ENCODE peak calls at places on chromosomes 1 and 21, in six cellular contexts. I is naive thymus-derived CD4-positive, alpha-beta T cell; F is transverse colon; R is SJSA1; S is HAP-1; V is right cardiac atrium. B is an unnamed sample.

GRCh38 chr21:20789696-20790095 is 208.5 kb upstream of the NCAM2 start:
- DNase-seq in S (no peak), I (no peak), R (no peak), V (no peak), F (no peak), B (no peak)

GRCh38 chr1:118461154-118461553 is 276.1 kb upstream of the SPAG17 start:
- DNase-seq in V (no peak), R (no peak), S (no peak), F (no peak), I (no peak), B (no peak)

GRCh38 chr1:149887456-149888159 is 11.8 kb upstream of the BOLA1 start:
- DNase-seq in S (peak; percentile 99), R (peak; percentile 91), I (peak; percentile 82), V (peak; percentile 76), F (peak; percentile 81), B (peak; percentile 94)

GRCh38 chr1:1616045-1616821 is 933 bp downstream of the MIB2 start:
- DNase-seq in V (peak; percentile 60), R (no peak), F (peak; percentile 69), S (no peak), I (peak; percentile 48), B (no peak)

GRCh38 chr1:114262314-114262960 is 108.8 kb upstream of the SYT6 start:
- DNase-seq in I (no peak), V (no peak), F (no peak), R (no peak), S (no peak), B (no peak)

GRCh38 chr1:233721003-233721595 is 107.2 kb downstream of the KCNK1 start:
- DNase-seq in F (no peak), S (no peak), R (no peak), V (no peak), I (no peak), B (no peak)

GRCh38 chr1:204150702-204151561 is 912 bp downstream of the ETNK2 start:
- DNase-seq in S (no peak), I (no peak), V (peak; percentile 42), R (no peak), F (no peak), B (no peak)

GRCh38 chr21:46244602-46245001 is 16.0 kb upstream of the LSS start:
- DNase-seq in I (no peak), R (no peak), F (no peak), V (no peak), S (no peak), B (no peak)

GRCh38 chr1:86957206-86957605 is 42.8 kb downstream of the HS2ST1 start:
- DNase-seq in V (no peak), I (no peak), R (no peak), S (no peak), F (no peak), B (no peak)

GRCh38 chr1:234009668-234010067 is 105.2 kb downstream of the SLC35F3 start:
- DNase-seq in I (no peak), V (no peak), F (no peak), S (no peak), R (no peak), B (no peak)

GRCh38 chr1:54456921-54457529 is 50.8 kb upstream of the SSBP3 start:
- DNase-seq in R (no peak), S (no peak), F (no peak), V (no peak), I (no peak), B (no peak)

GRCh38 chr1:16205891-16206546 is 6.4 kb downstream of the ARHGEF19 start:
- DNase-seq in I (no peak), V (no peak), S (no peak), R (no peak), F (no peak), B (no peak)

GRCh38 chr1:217272385-217272784 is 358.5 kb downstream of the GPATCH2 start:
- DNase-seq in S (no peak), R (no peak), I (no peak), F (no peak), V (no peak), B (no peak)

GRCh38 chr1:243233908-243234307 is 21.2 kb downstream of the CEP170 start:
- DNase-seq in F (no peak), I (no peak), V (no peak), S (no peak), R (no peak), B (no peak)

GRCh38 chr21:40271169-40271568 is 403.9 kb downstream of the PCP4 start:
- DNase-seq in F (no peak), I (no peak), V (no peak), S (no peak), R (no peak), B (no peak)

GRCh38 chr1:45314266-45314665 is 12.4 kb upstream of the HPDL start:
- DNase-seq in V (no peak), I (no peak), R (no peak), F (no peak), S (no peak), B (no peak)

GRCh38 chr1:162186406-162186805 is 116.9 kb downstream of the NOS1AP start:
- DNase-seq in V (no peak), R (no peak), F (no peak), I (no peak), S (no peak), B (no peak)

GRCh38 chr1:182185822-182186756 is 124.6 kb upstream of the ZNF648 start:
- DNase-seq in S (no peak), R (peak; percentile 53), V (no peak), F (no peak), I (no peak), B (no peak)

GRCh38 chr1:43879414-43879813 is 54.2 kb upstream of the ARTN start:
- DNase-seq in V (no peak), I (no peak), S (no peak), R (no peak), F (no peak), B (no peak)

GRCh38 chr1:211783897-211784296 is 46.7 kb downstream of the LPGAT1 start:
- DNase-seq in I (no peak), V (no peak), F (peak; percentile 26), R (no peak), S (no peak), B (peak; percentile 43)

GRCh38 chr1:179228783-179229213 is 679 bp downstream of the ABL2 start:
- DNase-seq in R (peak; percentile 58), I (peak; percentile 29), F (peak; percentile 63), V (peak; percentile 49), S (peak; percentile 23), B (peak; percentile 63)

GRCh38 chr1:50620680-50621329 is 197.6 kb upstream of the DMRTA2 start:
- DNase-seq in I (no peak), V (peak; percentile 18), F (peak; percentile 60), R (peak; percentile 45), S (no peak), B (peak; percentile 25)

GRCh38 chr1:10217748-10218441 is 7.5 kb downstream of the KIF1B start:
- DNase-seq in F (no peak), R (no peak), V (no peak), I (no peak), S (peak; percentile 85), B (no peak)

GRCh38 chr1:94705755-94706154 is 114.4 kb upstream of the SLC44A3 start:
- DNase-seq in R (no peak), V (no peak), F (no peak), I (no peak), S (no peak), B (no peak)

GRCh38 chr1:89130716-89131115 is 4.8 kb upstream of the GBP2 start:
- DNase-seq in I (no peak), R (no peak), S (no peak), V (no peak), F (no peak), B (no peak)

GRCh38 chr1:229027622-229028182 is 243.2 kb upstream of the RAB4A start:
- DNase-seq in R (no peak), S (peak; percentile 75), F (peak; percentile 34), I (peak; percentile 16), V (peak; percentile 49), B (no peak)

GRCh38 chr1:58409826-58410225 is 136.7 kb downstream of the OMA1 start:
- DNase-seq in S (peak; percentile 8), R (no peak), V (no peak), I (no peak), F (no peak), B (no peak)

GRCh38 chr1:192608671-192609070 is 27.3 kb upstream of the RGS13 start:
- DNase-seq in F (no peak), S (no peak), V (no peak), I (no peak), R (no peak), B (no peak)
- H3K4me1 ChIP-seq in F (peaks cover 8% of the 10 kb centered on the region), S (no peaks in the 10 kb centered on the region), V (no peaks in the 10 kb centered on the region), I (peaks cover 10% of the 10 kb centered on the region), R (no peaks in the 10 kb centered on the region), B (no peaks in the 10 kb centered on the region)

GRCh38 chr1:154870734-154871133 is 653 bp upstream of the KCNN3 start:
- DNase-seq in F (no peak), V (no peak), I (no peak), S (no peak), R (no peak), B (no peak)

GRCh38 chr1:154867841-154868610 is 2.1 kb downstream of the KCNN3 start:
- DNase-seq in S (no peak), I (no peak), F (no peak), R (no peak), V (no peak), B (no peak)

GRCh38 chr1:154871374-154871773 is 1.3 kb upstream of the KCNN3 start:
- DNase-seq in F (no peak), S (no peak), R (no peak), V (no peak), I (no peak), B (no peak)

GRCh38 chr1:154870117-154870571 is at the start of gene KCNN3:
- DNase-seq in R (peak; percentile 88), I (peak; percentile 66), V (peak; percentile 93), S (peak; percentile 95), F (peak; percentile 92), B (peak; percentile 92)

DNA sequence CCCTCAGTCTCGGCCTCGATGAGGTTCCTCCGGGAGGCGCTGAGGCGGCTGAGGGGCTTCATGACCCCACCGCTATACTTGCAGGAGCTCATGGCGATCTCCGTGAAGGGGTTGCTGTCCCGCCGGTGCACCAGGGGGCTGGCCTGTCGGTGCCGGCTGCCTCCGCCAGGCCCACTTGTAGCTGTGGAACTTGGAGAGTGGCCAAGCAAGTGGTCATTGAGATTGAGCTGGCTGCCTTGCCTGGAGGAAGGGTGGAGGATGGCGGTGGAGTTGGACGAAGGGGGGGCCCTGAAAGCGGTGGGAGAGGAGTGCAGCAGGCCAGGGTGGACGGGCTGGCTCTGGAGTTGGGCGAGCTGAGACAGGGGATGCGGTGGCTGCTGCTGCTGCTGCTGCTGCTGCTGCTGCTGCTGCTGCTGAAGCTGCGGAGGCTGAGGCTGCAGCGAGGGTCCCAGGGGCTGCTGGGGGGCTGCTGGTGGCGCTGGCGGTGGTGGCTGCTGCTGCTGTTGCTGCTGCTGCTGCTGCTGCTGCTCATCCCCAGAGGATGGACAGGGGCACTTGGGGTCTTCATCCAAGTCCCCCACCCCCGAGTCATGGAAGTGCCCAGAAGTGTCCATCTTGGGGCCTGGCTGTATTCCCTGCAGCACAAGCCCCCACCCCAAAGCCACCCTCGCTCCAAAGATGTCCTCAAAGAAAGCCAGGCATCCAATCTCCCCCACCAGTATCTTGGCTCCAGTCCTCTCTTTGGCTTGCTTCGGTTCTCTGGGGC is 547 bp downstream of the KCNN3 start:
- DNase-seq in V (peak; percentile 78), I (no peak), R (peak; percentile 57), F (peak; percentile 19), S (no peak), B (no peak)
- H3K4me1 ChIP-seq in V (no peaks in the 10 kb centered on the region), I (no peaks in the 10 kb centered on the region), R (peaks cover 41% of the 10 kb centered on the region), F (peaks cover 20% of the 10 kb centered on the region), S (peaks cover 19% of the 10 kb centered on the region), B (no peaks in the 10 kb centered on the region)

GRCh38 chr21:38474124-38474523 is 24.2 kb downstream of the ERG start:
- DNase-seq in S (no peak), F (no peak), V (no peak), R (no peak), I (no peak), B (no peak)
- H3K4me1 ChIP-seq in S (no peaks in the 10 kb centered on the region), F (peaks cover 20% of the 10 kb centered on the region), V (peaks cover 8% of the 10 kb centered on the region), R (no peaks in the 10 kb centered on the region), I (no peaks in the 10 kb centered on the region), B (no peaks in the 10 kb centered on the region)

GRCh38 chr1:214018605-214019268 is 31.0 kb downstream of the PROX1 start:
- DNase-seq in V (no peak), F (no peak), R (no peak), S (no peak), I (peak; percentile 28), B (no peak)
- H3K4me1 ChIP-seq in V (peaks cover 1% of the 10 kb centered on the region), F (no peaks in the 10 kb centered on the region), R (no peaks in the 10 kb centered on the region), S (peaks cover 7% of the 10 kb centered on the region), I (no peaks in the 10 kb centered on the region), B (no peaks in the 10 kb centered on the region)